ENCODE peak calls at places on chromosomes 1 and 21, in ten cellular contexts. One of them, this sample, is unnamed.

GRCh38 chr1:58922302-58923089 is 138.6 kb upstream of the JUN start:
- DNase-seq in iPS DF 6.9: no peak
- DNase-seq in suprapubic skin: peak; percentile 70
- DNase-seq in GM23248: no peak
- DNase-seq in breast epithelium: peak; percentile 37
- DNase-seq in endodermal cell: no peak
- DNase-seq in hepatocyte: peak; percentile 88
- DNase-seq in HCT116: no peak
- DNase-seq in tibial nerve: no peak
- DNase-seq in heart left ventricle: peak; percentile 55
- DNase-seq in this sample: no peak

GRCh38 chr1:156847591-156848460 is 11.1 kb downstream of the INSRR start:
- DNase-seq in iPS DF 6.9: no peak
- DNase-seq in suprapubic skin: no peak
- DNase-seq in GM23248: no peak
- DNase-seq in breast epithelium: no peak
- DNase-seq in endodermal cell: no peak
- DNase-seq in hepatocyte: no peak
- DNase-seq in HCT116: no peak
- DNase-seq in tibial nerve: no peak
- DNase-seq in heart left ventricle: no peak
- DNase-seq in this sample: no peak

GRCh38 chr1:226981386-226981817 is 41.3 kb downstream of the COQ8A start:
- DNase-seq in iPS DF 6.9: no peak
- DNase-seq in suprapubic skin: no peak
- DNase-seq in GM23248: no peak
- DNase-seq in breast epithelium: no peak
- DNase-seq in endodermal cell: peak; percentile 45
- DNase-seq in hepatocyte: no peak
- DNase-seq in HCT116: no peak
- DNase-seq in tibial nerve: no peak
- DNase-seq in heart left ventricle: no peak
- DNase-seq in this sample: no peak

GRCh38 chr1:101128211-101128727 is 102.7 kb upstream of the DPH5 start:
- DNase-seq in iPS DF 6.9: no peak
- DNase-seq in suprapubic skin: no peak
- DNase-seq in GM23248: no peak
- DNase-seq in breast epithelium: no peak
- DNase-seq in endodermal cell: peak; percentile 52
- DNase-seq in hepatocyte: no peak
- DNase-seq in HCT116: no peak
- DNase-seq in tibial nerve: no peak
- DNase-seq in heart left ventricle: no peak
- DNase-seq in this sample: no peak

GRCh38 chr1:209790286-209791193 is 6.2 kb upstream of the C1orf74 start:
- DNase-seq in iPS DF 6.9: no peak
- DNase-seq in suprapubic skin: no peak
- DNase-seq in GM23248: peak; percentile 7
- DNase-seq in breast epithelium: no peak
- DNase-seq in endodermal cell: no peak
- DNase-seq in hepatocyte: peak; percentile 53
- DNase-seq in HCT116: no peak
- DNase-seq in tibial nerve: no peak
- DNase-seq in heart left ventricle: no peak
- DNase-seq in this sample: no peak

GRCh38 chr1:240619901-240620621 is 8.1 kb upstream of the GREM2 start:
- DNase-seq in iPS DF 6.9: no peak
- DNase-seq in suprapubic skin: no peak
- DNase-seq in GM23248: no peak
- DNase-seq in breast epithelium: no peak
- DNase-seq in endodermal cell: no peak
- DNase-seq in hepatocyte: no peak
- DNase-seq in HCT116: no peak
- DNase-seq in tibial nerve: no peak
- DNase-seq in heart left ventricle: no peak
- DNase-seq in this sample: no peak

GRCh38 chr21:42460391-42461184 is 35.4 kb downstream of the RSPH1 start:
- DNase-seq in iPS DF 6.9: no peak
- DNase-seq in suprapubic skin: peak; percentile 31
- DNase-seq in GM23248: no peak
- DNase-seq in breast epithelium: no peak
- DNase-seq in endodermal cell: peak; percentile 45
- DNase-seq in hepatocyte: no peak
- DNase-seq in HCT116: no peak
- DNase-seq in tibial nerve: no peak
- DNase-seq in heart left ventricle: no peak
- DNase-seq in this sample: no peak

GRCh38 chr1:14140800-14141526 is 441.0 kb downstream of the PRDM2 start:
- DNase-seq in iPS DF 6.9: no peak
- DNase-seq in suprapubic skin: no peak
- DNase-seq in GM23248: peak; percentile 12
- DNase-seq in breast epithelium: peak; percentile 90
- DNase-seq in endodermal cell: no peak
- DNase-seq in hepatocyte: peak; percentile 37
- DNase-seq in HCT116: no peak
- DNase-seq in tibial nerve: no peak
- DNase-seq in heart left ventricle: peak; percentile 55
- DNase-seq in this sample: no peak

GRCh38 chr1:98637316-98637715 is 24.2 kb upstream of the SNX7 start:
- DNase-seq in iPS DF 6.9: no peak
- DNase-seq in suprapubic skin: no peak
- DNase-seq in GM23248: no peak
- DNase-seq in breast epithelium: no peak
- DNase-seq in endodermal cell: no peak
- DNase-seq in hepatocyte: no peak
- DNase-seq in HCT116: no peak
- DNase-seq in tibial nerve: no peak
- DNase-seq in heart left ventricle: no peak
- DNase-seq in this sample: no peak

GRCh38 chr1:12616709-12617373 is 1.2 kb downstream of the DHRS3 start:
- DNase-seq in iPS DF 6.9: no peak
- DNase-seq in suprapubic skin: no peak
- DNase-seq in GM23248: peak; percentile 67
- DNase-seq in breast epithelium: no peak
- DNase-seq in endodermal cell: peak; percentile 68
- DNase-seq in hepatocyte: peak; percentile 47
- DNase-seq in HCT116: no peak
- DNase-seq in tibial nerve: no peak
- DNase-seq in heart left ventricle: peak; percentile 40
- DNase-seq in this sample: no peak

GRCh38 chr1:247415423-247416361 is at the start of gene NLRP3:
- DNase-seq in iPS DF 6.9: no peak
- DNase-seq in suprapubic skin: no peak
- DNase-seq in GM23248: peak; percentile 58
- DNase-seq in breast epithelium: no peak
- DNase-seq in endodermal cell: peak; percentile 62
- DNase-seq in hepatocyte: peak; percentile 15
- DNase-seq in HCT116: no peak
- DNase-seq in tibial nerve: peak; percentile 21
- DNase-seq in heart left ventricle: peak; percentile 34
- DNase-seq in this sample: no peak

GRCh38 chr1:209038316-209038715 is 545.2 kb upstream of the CAMK1G start:
- DNase-seq in iPS DF 6.9: no peak
- DNase-seq in suprapubic skin: no peak
- DNase-seq in GM23248: no peak
- DNase-seq in breast epithelium: no peak
- DNase-seq in endodermal cell: no peak
- DNase-seq in hepatocyte: no peak
- DNase-seq in HCT116: no peak
- DNase-seq in tibial nerve: no peak
- DNase-seq in heart left ventricle: no peak
- DNase-seq in this sample: no peak

GRCh38 chr1:54507033-54507432 is 41.0 kb upstream of the ACOT11 start:
- DNase-seq in iPS DF 6.9: no peak
- DNase-seq in suprapubic skin: no peak
- DNase-seq in GM23248: no peak
- DNase-seq in breast epithelium: no peak
- DNase-seq in endodermal cell: no peak
- DNase-seq in hepatocyte: no peak
- DNase-seq in HCT116: no peak
- DNase-seq in tibial nerve: no peak
- DNase-seq in heart left ventricle: no peak
- DNase-seq in this sample: no peak

GRCh38 chr1:41783189-41783639 is 135.5 kb downstream of the HIVEP3 start:
- DNase-seq in iPS DF 6.9: no peak
- DNase-seq in suprapubic skin: no peak
- DNase-seq in GM23248: peak; percentile 96
- DNase-seq in breast epithelium: no peak
- DNase-seq in endodermal cell: no peak
- DNase-seq in hepatocyte: peak; percentile 41
- DNase-seq in HCT116: peak; percentile 79
- DNase-seq in tibial nerve: no peak
- DNase-seq in heart left ventricle: no peak
- DNase-seq in this sample: no peak

GRCh38 chr1:36300526-36300925 is 5.6 kb upstream of the SH3D21 start:
- DNase-seq in iPS DF 6.9: no peak
- DNase-seq in suprapubic skin: no peak
- DNase-seq in GM23248: peak; percentile 36
- DNase-seq in breast epithelium: peak; percentile 11
- DNase-seq in endodermal cell: peak; percentile 13
- DNase-seq in hepatocyte: no peak
- DNase-seq in HCT116: no peak
- DNase-seq in tibial nerve: no peak
- DNase-seq in heart left ventricle: no peak
- DNase-seq in this sample: no peak

DNA sequence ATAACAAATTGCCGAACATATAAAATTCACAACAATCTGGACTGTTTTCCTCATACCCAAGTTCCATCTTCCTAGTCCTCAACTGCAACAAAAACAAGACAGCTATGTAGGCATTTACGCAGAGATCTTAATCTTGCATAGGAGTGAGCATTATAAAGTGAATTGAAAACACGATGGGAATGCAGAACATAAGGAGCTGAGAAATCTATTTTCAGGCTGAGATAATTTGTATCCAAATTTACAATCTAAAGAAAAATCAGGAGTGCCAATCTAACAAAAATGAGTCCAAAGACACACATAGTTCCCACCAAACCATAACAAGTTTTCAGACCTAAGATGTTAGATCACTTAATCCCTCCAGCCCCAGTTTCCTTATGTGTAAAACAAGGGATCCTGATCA is 1.9 kb downstream of the SLC16A1 start:
- DNase-seq in iPS DF 6.9: no peak
- DNase-seq in suprapubic skin: no peak
- DNase-seq in GM23248: peak; percentile 32
- DNase-seq in breast epithelium: no peak
- DNase-seq in endodermal cell: no peak
- DNase-seq in hepatocyte: no peak
- DNase-seq in HCT116: no peak
- DNase-seq in tibial nerve: no peak
- DNase-seq in heart left ventricle: no peak
- DNase-seq in this sample: no peak
- H3K27ac ChIP-seq in iPS DF 6.9: no peak overlapping the region
- H3K27ac ChIP-seq in suprapubic skin: no peak overlapping the region
- H3K27ac ChIP-seq in GM23248: peak overlapping the region; percentile 96
- H3K27ac ChIP-seq in breast epithelium: no peak overlapping the region
- H3K27ac ChIP-seq in endodermal cell: no peak overlapping the region
- H3K27ac ChIP-seq in hepatocyte: no peak overlapping the region
- H3K27ac ChIP-seq in HCT116: no peak overlapping the region
- H3K27ac ChIP-seq in tibial nerve: no peak overlapping the region
- H3K27ac ChIP-seq in heart left ventricle: no peak overlapping the region
- H3K27ac ChIP-seq in this sample: no peak overlapping the region

GRCh38 chr1:47991698-47992097 is 5.5 kb downstream of the TRABD2B start:
- DNase-seq in iPS DF 6.9: no peak
- DNase-seq in suprapubic skin: no peak
- DNase-seq in GM23248: no peak
- DNase-seq in breast epithelium: no peak
- DNase-seq in endodermal cell: no peak
- DNase-seq in hepatocyte: no peak
- DNase-seq in HCT116: no peak
- DNase-seq in tibial nerve: no peak
- DNase-seq in heart left ventricle: no peak
- DNase-seq in this sample: no peak
- H3K4me3 ChIP-seq in iPS DF 6.9: no peak overlapping the region
- H3K4me3 ChIP-seq in suprapubic skin: no peak overlapping the region
- H3K4me3 ChIP-seq in GM23248: no peak overlapping the region
- H3K4me3 ChIP-seq in breast epithelium: no peak overlapping the region
- H3K4me3 ChIP-seq in endodermal cell: peak overlapping the region; percentile 97
- H3K4me3 ChIP-seq in hepatocyte: no peak overlapping the region
- H3K4me3 ChIP-seq in HCT116: no peak overlapping the region
- H3K4me3 ChIP-seq in tibial nerve: no peak overlapping the region
- H3K4me3 ChIP-seq in heart left ventricle: no peak overlapping the region
- H3K4me3 ChIP-seq in this sample: no peak overlapping the region

DNA sequence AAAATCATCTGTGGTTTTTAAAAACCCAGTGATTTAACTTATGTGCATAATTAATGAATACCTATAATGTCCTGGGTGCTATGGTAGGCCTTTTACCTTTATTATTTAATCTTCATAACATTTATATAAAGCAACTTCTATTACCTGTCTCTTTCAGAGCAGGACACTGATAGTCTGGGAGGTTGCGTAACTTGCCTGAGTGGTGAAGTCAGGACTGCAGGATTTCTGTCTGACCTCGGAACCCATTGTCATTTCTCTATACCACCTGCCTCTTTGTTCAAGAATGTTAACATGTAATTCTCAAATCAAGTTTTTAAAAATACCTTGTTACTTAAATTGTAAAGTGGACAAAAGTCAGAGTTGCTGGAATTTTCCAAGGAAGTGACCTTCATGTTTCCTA is 41.0 kb upstream of the BACH1 start:
- DNase-seq in iPS DF 6.9: no peak
- DNase-seq in suprapubic skin: no peak
- DNase-seq in GM23248: peak; percentile 12
- DNase-seq in breast epithelium: no peak
- DNase-seq in endodermal cell: no peak
- DNase-seq in hepatocyte: no peak
- DNase-seq in HCT116: no peak
- DNase-seq in tibial nerve: no peak
- DNase-seq in heart left ventricle: no peak
- DNase-seq in this sample: no peak
- H3K36me3 ChIP-seq in iPS DF 6.9: no peaks in the 10 kb centered on the region
- H3K36me3 ChIP-seq in suprapubic skin: no peaks in the 10 kb centered on the region
- H3K36me3 ChIP-seq in GM23248: no peaks in the 10 kb centered on the region
- H3K36me3 ChIP-seq in breast epithelium: no peaks in the 10 kb centered on the region
- H3K36me3 ChIP-seq in endodermal cell: no peaks in the 10 kb centered on the region
- H3K36me3 ChIP-seq in hepatocyte: no peaks in the 10 kb centered on the region
- H3K36me3 ChIP-seq in HCT116: no peaks in the 10 kb centered on the region
- H3K36me3 ChIP-seq in tibial nerve: no peaks in the 10 kb centered on the region
- H3K36me3 ChIP-seq in heart left ventricle: no peaks in the 10 kb centered on the region
- H3K36me3 ChIP-seq in this sample: no peaks in the 10 kb centered on the region

DNA sequence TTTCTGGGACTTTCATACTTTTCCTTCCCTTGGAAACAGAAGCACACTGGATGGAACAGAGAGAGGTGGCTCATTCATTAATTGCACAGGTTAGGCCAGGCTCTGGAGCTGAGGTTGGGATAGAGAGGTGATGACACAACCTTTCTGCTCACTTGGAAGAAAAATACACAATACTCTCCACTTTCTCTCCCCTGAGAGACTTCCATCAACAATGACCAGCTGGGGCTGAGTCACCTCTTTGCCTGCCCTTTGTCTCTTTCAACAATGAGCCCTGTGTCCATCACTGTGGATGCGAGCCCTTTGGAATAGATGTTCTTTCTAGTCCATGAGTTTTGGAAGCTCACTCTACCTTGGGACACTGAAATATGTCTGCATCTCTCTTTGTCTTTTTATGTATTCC is 43.1 kb downstream of the ATP2B4 start:
- DNase-seq in iPS DF 6.9: no peak
- DNase-seq in suprapubic skin: no peak
- DNase-seq in GM23248: peak; percentile 81
- DNase-seq in breast epithelium: no peak
- DNase-seq in endodermal cell: no peak
- DNase-seq in hepatocyte: no peak
- DNase-seq in HCT116: peak; percentile 46
- DNase-seq in tibial nerve: no peak
- DNase-seq in heart left ventricle: no peak
- DNase-seq in this sample: no peak
- H3K27ac ChIP-seq in iPS DF 6.9: no peak overlapping the region
- H3K27ac ChIP-seq in suprapubic skin: no peak overlapping the region
- H3K27ac ChIP-seq in GM23248: peak overlapping the region; percentile 20
- H3K27ac ChIP-seq in breast epithelium: no peak overlapping the region
- H3K27ac ChIP-seq in endodermal cell: no peak overlapping the region
- H3K27ac ChIP-seq in hepatocyte: no peak overlapping the region
- H3K27ac ChIP-seq in HCT116: no peak overlapping the region
- H3K27ac ChIP-seq in tibial nerve: no peak overlapping the region
- H3K27ac ChIP-seq in heart left ventricle: no peak overlapping the region
- H3K27ac ChIP-seq in this sample: no peak overlapping the region

This sample was measured in thoracic aorta.